ENCODE peak calls at places on chromosomes 3 and 15, in seven cellular contexts. T is mesothelial cell of epicardium; C is GM20000; M is T-helper 9 cell; S is activated naive CD4-positive, alpha-beta T cell treated with anti-CD3 and anti-CD28 coated beads for 36 hours; F is stimulated activated CD8-positive, alpha-beta memory T cell treated with anti-CD3 and anti-CD28 coated beads, Interleukin-15, amount 100 ng/mL, for 24 hours; Q is naive thymus-derived CD8-positive, alpha-beta T cell. N is an unnamed sample.

GRCh38 chr15:50860824-50861223 is 47.7 kb upstream of the AP4E1 start:
- DNase-seq in T (no peak), C (no peak), M (no peak), S (no peak), F (no peak), Q (no peak), N (no peak)

GRCh38 chr3:57094011-57094535 is 33.6 kb downstream of the SPATA12 start:
- DNase-seq in T (no peak), C (no peak), M (no peak), S (no peak), F (no peak), Q (no peak), N (no peak)

GRCh38 chr3:184361932-184362667 is 590 bp downstream of the POLR2H start:
- DNase-seq in T (peak; percentile 68), C (peak; percentile 72), M (peak; percentile 25), S (peak; percentile 53), F (peak; percentile 23), Q (peak; percentile 54), N (no peak)

GRCh38 chr3:60594025-60594424 is 657.2 kb downstream of the FHIT start:
- DNase-seq in T (peak; percentile 60), C (no peak), M (no peak), S (no peak), F (no peak), Q (no peak), N (no peak)

GRCh38 chr15:42483677-42484076 is 7.3 kb downstream of the ZNF106 start:
- DNase-seq in T (no peak), C (no peak), M (no peak), S (no peak), F (no peak), Q (no peak), N (no peak)

GRCh38 chr3:129015388-129016105 is 14.4 kb downstream of the EFCC1 start:
- DNase-seq in T (no peak), C (no peak), M (peak; percentile 29), S (peak; percentile 66), F (no peak), Q (peak; percentile 56), N (peak; percentile 44)

GRCh38 chr3:194577985-194578905 is 55.0 kb downstream of the TMEM44 start:
- DNase-seq in T (no peak), C (no peak), M (no peak), S (peak; percentile 22), F (no peak), Q (no peak), N (no peak)

GRCh38 chr15:32113224-32113623 is 82.9 kb downstream of the CHRNA7 start:
- DNase-seq in T (no peak), C (no peak), M (no peak), S (no peak), F (no peak), Q (no peak), N (no peak)

GRCh38 chr15:76342382-76343201 is 6.0 kb downstream of the ISL2 start:
- DNase-seq in T (peak; percentile 40), C (peak; percentile 47), M (no peak), S (no peak), F (no peak), Q (no peak), N (no peak)